ENCODE peak calls at places on chromosomes 11 and 22, in eight cellular contexts. P is endothelial cell of umbilical vein, L is esophagus squamous epithelium, Q is NB4, U is stomach, F is heart left ventricle, D is lower leg skin, C is tibial nerve. J is an unnamed sample.

GRCh38 chr22:32482708-32483107 is 8.1 kb downstream of the FBXO7 start:
- DNase-seq in P (no peak), L (no peak), Q (no peak), U (no peak), F (no peak), D (no peak), C (no peak), J (no peak)

GRCh38 chr11:2451916-2452694 is 7.3 kb downstream of the KCNQ1 start:
- DNase-seq in P (no peak), L (no peak), Q (no peak), U (no peak), F (peak), D (no peak), C (no peak), J (no peak)

GRCh38 chr11:28346209-28346608 is 238.0 kb downstream of the METTL15 start:
- DNase-seq in P (no peak), L (no peak), Q (peak), U (no peak), F (no peak), D (no peak), C (no peak), J (no peak)

GRCh38 chr11:129945377-129945776 is 50.0 kb upstream of the NFRKB start:
- DNase-seq in P (no peak), L (no peak), Q (no peak), U (no peak), F (no peak), D (no peak), C (no peak), J (no peak)

GRCh38 chr22:19705181-19705934 is 8.9 kb upstream of the SEPTIN5 start:
- DNase-seq in P (no peak), L (no peak), Q (no peak), U (no peak), F (no peak), D (no peak), C (no peak), J (no peak)

GRCh38 chr11:12755510-12755909 is 81.3 kb downstream of the TEAD1 start:
- DNase-seq in P (no peak), L (no peak), Q (no peak), U (no peak), F (no peak), D (no peak), C (no peak), J (no peak)

GRCh38 chr11:78045851-78046485 is 17.7 kb upstream of the THRSP start:
- DNase-seq in P (peak), L (no peak), Q (peak), U (peak), F (peak), D (peak), C (peak), J (peak)

GRCh38 chr11:110797453-110797852 is 85.2 kb upstream of the ARHGAP20 start:
- DNase-seq in P (no peak), L (no peak), Q (peak), U (no peak), F (no peak), D (no peak), C (no peak), J (no peak)

GRCh38 chr11:65316979-65317786 is 2.5 kb downstream of the CDC42EP2 start:
- DNase-seq in P (peak), L (no peak), Q (no peak), U (peak), F (peak), D (peak), C (peak), J (peak)

GRCh38 chr11:118202599-118203422 is 22.0 kb downstream of the JAML start:
- DNase-seq in P (no peak), L (no peak), Q (no peak), U (peak), F (no peak), D (no peak), C (no peak), J (no peak)

GRCh38 chr11:128469220-128469619 is 118.1 kb downstream of the ETS1 start:
- DNase-seq in P (no peak), L (no peak), Q (no peak), U (no peak), F (no peak), D (no peak), C (no peak), J (no peak)

GRCh38 chr11:1868056-1868635 is 15.3 kb downstream of the LSP1 start:
- DNase-seq in P (no peak), L (no peak), Q (no peak), U (no peak), F (peak), D (no peak), C (no peak), J (no peak)

GRCh38 chr11:87398913-87399312 is 361.2 kb downstream of the TMEM135 start:
- DNase-seq in P (no peak), L (no peak), Q (no peak), U (no peak), F (no peak), D (peak), C (peak), J (no peak)

GRCh38 chr11:129698212-129698611 is 117.4 kb upstream of the TMEM45B start:
- DNase-seq in P (no peak), L (no peak), Q (peak), U (no peak), F (no peak), D (no peak), C (no peak), J (no peak)

GRCh38 chr11:60455531-60456042 is at the start of gene MS4A1:
- DNase-seq in P (no peak), L (no peak), Q (no peak), U (no peak), F (no peak), D (no peak), C (no peak), J (no peak)
- TF ChIP-seq POLR2A in P (no peak), L (peak), Q (no peak), U (no peak), F (no peak), D (no peak), C (no peak), J (no peak)

GRCh38 chr11:68122936-68123539 is 1.9 kb upstream of the CHKA start:
- DNase-seq in P (no peak), L (no peak), Q (no peak), U (peak), F (no peak), D (no peak), C (no peak), J (no peak)

GRCh38 chr11:68118753-68119448 is 2.3 kb downstream of the CHKA start:
- DNase-seq in P (peak), L (no peak), Q (peak), U (peak), F (no peak), D (no peak), C (no peak), J (no peak)

GRCh38 chr11:68121067-68121899 is at the start of gene CHKA:
- DNase-seq in P (peak), L (peak), Q (peak), U (peak), F (peak), D (peak), C (peak), J (peak)

GRCh38 chr11:68117896-68118470 is 3.2 kb downstream of the CHKA start:
- DNase-seq in P (no peak), L (no peak), Q (no peak), U (no peak), F (no peak), D (no peak), C (no peak), J (no peak)

GRCh38 chr11:68120212-68121066 is 749 bp downstream of the CHKA start:
- DNase-seq in P (peak), L (no peak), Q (peak), U (no peak), F (peak), D (peak), C (peak), J (peak)
- TF ChIP-seq POLR2A in P (no peak), L (no peak), Q (no peak), U (no peak), F (no peak), D (no peak), C (no peak), J (no peak)

DNA sequence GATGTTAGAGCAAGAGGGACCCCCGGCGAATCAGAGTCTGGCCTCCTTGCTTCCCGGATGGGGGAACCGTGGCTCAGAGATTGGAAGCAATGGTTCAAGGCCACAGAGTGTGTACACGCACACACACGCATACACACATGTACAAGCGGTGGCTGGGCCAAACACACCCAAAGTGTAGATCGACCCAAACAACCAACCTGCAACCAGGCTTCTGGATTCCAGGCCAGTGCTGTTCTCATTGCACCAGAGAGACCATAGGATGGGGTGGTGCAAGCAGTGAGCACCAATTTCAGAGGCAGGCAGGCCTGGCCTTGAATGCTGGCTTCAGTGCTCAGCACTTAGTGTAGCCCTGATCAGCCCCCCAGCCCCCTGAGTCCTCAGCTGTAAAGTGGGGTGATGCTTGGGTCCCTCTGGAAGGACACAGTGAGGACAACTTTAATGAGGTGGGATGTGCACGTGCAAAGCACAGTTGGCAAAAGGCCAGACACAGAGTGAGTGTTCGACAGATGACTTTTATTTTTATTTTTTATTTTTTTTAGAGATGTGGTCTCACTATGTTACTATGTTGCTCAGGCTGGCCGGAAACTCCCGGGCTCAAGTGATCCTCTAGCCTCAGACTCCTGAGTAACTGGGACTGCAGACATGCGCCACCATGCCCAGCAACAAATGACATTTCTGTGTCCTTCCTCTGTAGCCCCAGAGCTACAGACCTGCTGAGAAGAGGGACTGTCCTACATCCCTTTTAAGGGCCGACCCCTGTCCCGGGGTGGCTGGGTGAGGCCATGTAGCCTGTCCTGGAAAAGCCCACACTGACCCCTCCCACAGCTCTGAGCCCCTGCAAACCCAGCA is 7.1 kb upstream of the C11orf96 start:
- DNase-seq in P (no peak), L (no peak), Q (no peak), U (no peak), F (no peak), D (no peak), C (no peak), J (no peak)
- TF ChIP-seq POLR2A in P (no peak), L (no peak), Q (no peak), U (no peak), F (no peak), D (no peak), C (no peak), J (no peak)

DNA sequence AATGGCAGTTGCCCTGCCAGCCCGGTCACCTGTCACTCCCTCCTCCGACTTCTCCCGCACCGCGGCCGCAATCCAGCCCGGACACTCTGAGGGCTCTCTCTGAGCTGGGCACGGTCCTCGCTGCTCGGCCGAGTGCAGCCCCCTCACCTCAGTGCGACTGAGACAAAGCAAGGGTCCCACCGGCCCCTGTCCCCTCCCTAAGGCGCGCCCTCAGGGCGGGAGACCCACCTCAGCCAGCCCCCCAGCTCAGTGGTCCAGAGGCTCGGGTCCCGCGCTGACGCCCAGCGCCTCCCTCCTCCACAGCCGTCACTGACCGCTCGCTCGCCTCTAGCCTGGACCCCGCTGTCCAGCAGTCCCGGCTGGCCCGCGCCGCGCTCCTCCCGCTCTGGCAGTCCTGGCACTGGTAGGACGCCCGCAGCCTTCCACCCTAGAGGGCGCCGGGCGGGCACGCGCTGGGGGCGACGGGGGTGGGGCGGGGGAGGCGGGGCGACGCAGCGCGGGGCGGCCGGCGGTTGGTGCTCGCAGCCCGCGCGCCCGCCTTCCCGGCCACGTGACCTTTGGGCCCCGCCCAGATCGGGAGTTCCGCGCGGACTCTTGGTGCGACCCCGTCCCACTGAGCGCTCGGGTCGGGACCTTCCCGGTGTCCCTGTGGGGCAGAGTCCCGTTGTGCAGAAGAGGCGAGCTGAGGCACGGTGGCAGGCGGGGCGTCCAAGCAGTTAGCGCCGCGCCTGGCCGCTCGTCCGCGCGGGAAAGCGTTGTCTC is 7.9 kb upstream of the L3MBTL2 start:
- DNase-seq in P (peak), L (no peak), Q (peak), U (peak), F (peak), D (peak), C (peak), J (peak)
- TF ChIP-seq POLR2A in P (no peak), L (peak), Q (no peak), U (no peak), F (peak), D (no peak), C (no peak), J (no peak)

GRCh38 chr11:46246514-46246913 is 30.9 kb upstream of the CREB3L1 start:
- DNase-seq in P (no peak), L (no peak), Q (no peak), U (no peak), F (no peak), D (no peak), C (no peak), J (no peak)

GRCh38 chr11:46248270-46249102 is 29.0 kb upstream of the CREB3L1 start:
- DNase-seq in P (peak), L (no peak), Q (peak), U (no peak), F (no peak), D (no peak), C (no peak), J (peak)

GRCh38 chr11:46247664-46248063 is 29.8 kb upstream of the CREB3L1 start:
- DNase-seq in P (peak), L (no peak), Q (peak), U (peak), F (no peak), D (no peak), C (no peak), J (no peak)

GRCh38 chr11:46249103-46249942 is 28.1 kb upstream of the CREB3L1 start:
- DNase-seq in P (no peak), L (no peak), Q (no peak), U (no peak), F (no peak), D (no peak), C (no peak), J (no peak)

GRCh38 chr11:46247090-46247489 is 30.4 kb upstream of the CREB3L1 start:
- DNase-seq in P (no peak), L (no peak), Q (no peak), U (no peak), F (no peak), D (no peak), C (no peak), J (peak)
- TF ChIP-seq POLR2A in P (no peak), L (no peak), Q (no peak), U (no peak), F (no peak), D (no peak), C (no peak), J (peak)

DNA sequence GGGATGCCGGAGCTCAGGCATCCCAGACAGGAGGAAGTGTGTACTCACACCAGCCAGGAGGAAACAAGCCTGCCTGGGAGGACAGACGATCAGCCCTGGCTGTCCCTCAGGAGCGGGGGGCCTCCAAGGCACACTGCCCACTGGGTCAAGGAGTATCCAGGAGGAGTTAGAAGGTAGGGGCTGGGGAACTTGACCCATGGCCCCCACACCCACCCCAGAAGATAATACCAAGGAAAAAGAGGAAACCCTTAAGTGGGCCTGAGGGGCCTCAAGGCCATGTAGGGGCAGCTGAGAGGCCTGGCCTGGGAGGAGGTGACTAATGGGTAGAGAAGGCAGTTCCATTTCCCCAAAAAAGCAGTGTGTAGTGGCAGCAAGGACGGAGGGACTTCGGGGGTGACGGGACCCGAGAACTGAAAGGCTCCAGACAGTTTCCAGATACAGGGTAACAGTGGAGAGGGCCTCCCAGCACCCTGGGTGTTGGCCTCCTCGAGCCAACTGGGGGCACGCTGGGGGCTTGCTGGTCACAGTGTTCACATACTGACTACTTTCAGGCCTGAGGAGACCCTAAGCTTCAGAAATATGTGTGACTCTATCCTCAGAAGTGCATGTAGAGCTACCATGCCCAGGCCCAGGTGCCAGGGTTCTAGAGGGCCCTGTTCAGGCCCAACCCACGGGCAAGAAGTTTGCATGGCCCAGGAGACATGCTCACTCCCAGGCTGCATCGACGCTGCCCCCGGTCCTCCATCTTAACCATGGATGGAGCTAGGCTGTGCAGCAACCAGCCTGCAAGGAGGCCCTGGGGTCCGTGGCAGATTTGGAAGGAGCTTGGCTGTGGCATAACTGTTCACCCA is 75.7 kb upstream of the PITPNB start:
- DNase-seq in P (no peak), L (no peak), Q (peak), U (no peak), F (peak), D (no peak), C (no peak), J (no peak)
- TF ChIP-seq POLR2A in P (no peak), L (no peak), Q (no peak), U (no peak), F (no peak), D (no peak), C (no peak), J (no peak)